ENCODE peak calls at places on chromosomes 7 and 10, in five cellular contexts. I is pancreas, Z is endothelial cell of umbilical vein, D is left lung, A is lower lobe of right lung. K is an unnamed sample.

GRCh38 chr7:6513541-6513940 is 37.7 kb downstream of the GRID2IP start:
- DNase-seq in A (no peak), I (no peak), D (no peak), Z (no peak), K (no peak)

GRCh38 chr10:55410415-55410885 is 609.4 kb upstream of the PCDH15 start:
- DNase-seq in A (no peak), D (no peak), I (no peak), Z (peak; percentile 91), K (no peak)

GRCh38 chr7:121546632-121547340 is 150.7 kb upstream of the FAM3C start:
- DNase-seq in D (no peak), Z (no peak), I (no peak), A (no peak), K (no peak)

GRCh38 chr7:93980744-93981479 is 23.2 kb downstream of the BET1 start:
- DNase-seq in A (no peak), Z (peak; percentile 26), I (no peak), D (no peak), K (no peak)

GRCh38 chr7:45257284-45257683 is 99.7 kb downstream of the RAMP3 start:
- DNase-seq in Z (no peak), A (no peak), D (no peak), I (no peak), K (no peak)

GRCh38 chr7:55538538-55538937 is 33.8 kb downstream of the VOPP1 start:
- DNase-seq in I (no peak), D (no peak), A (no peak), Z (no peak), K (no peak)

GRCh38 chr10:69491611-69492010 is 40.3 kb downstream of the TSPAN15 start:
- DNase-seq in I (no peak), Z (no peak), D (no peak), A (no peak), K (no peak)

GRCh38 chr10:51257511-51258248 is 183.4 kb downstream of the PRKG1 start:
- DNase-seq in D (no peak), Z (no peak), I (no peak), A (no peak), K (no peak)

GRCh38 chr7:90758933-90759562 is 162.9 kb downstream of the CDK14 start:
- DNase-seq in D (no peak), I (no peak), Z (no peak), A (no peak), K (no peak)

GRCh38 chr10:92290076-92290836 is 622 bp downstream of the CPEB3 start:
- DNase-seq in D (peak; percentile 58), Z (peak; percentile 66), I (no peak), A (no peak), K (no peak)

GRCh38 chr10:27742926-27743735 is 2.5 kb downstream of the MKX start:
- DNase-seq in A (peak; percentile 49), I (peak; percentile 44), D (peak; percentile 37), Z (peak; percentile 12), K (no peak)

GRCh38 chr10:36573246-36573645 is 552.2 kb upstream of the ANKRD30A start:
- DNase-seq in I (no peak), D (no peak), Z (peak; percentile 64), A (no peak), K (no peak)

GRCh38 chr7:131111-132094 is 61.0 kb upstream of the FAM20C start:
- DNase-seq in A (peak; percentile 73), I (no peak), D (peak; percentile 51), Z (no peak), K (peak; percentile 51)

GRCh38 chr7:113918946-113919345 is at the start of gene PPP1R3A:
- DNase-seq in Z (no peak), A (no peak), I (no peak), D (no peak), K (no peak)

GRCh38 chr10:29130190-29130673 is 158.6 kb upstream of the LYZL1 start:
- DNase-seq in Z (peak; percentile 31), I (no peak), D (no peak), A (no peak), K (no peak)

GRCh38 chr7:90271753-90272152 is 26.8 kb downstream of the CFAP69 start:
- DNase-seq in Z (no peak), I (no peak), A (no peak), D (no peak), K (no peak)

GRCh38 chr10:103499881-103500280 is 6.4 kb downstream of the NEURL1 start:
- DNase-seq in Z (no peak), D (no peak), A (no peak), I (no peak), K (no peak)

GRCh38 chr10:133114251-133114650 is 26.5 kb downstream of the ADGRA1 start:
- DNase-seq in Z (no peak), I (no peak), D (no peak), A (no peak), K (no peak)

DNA sequence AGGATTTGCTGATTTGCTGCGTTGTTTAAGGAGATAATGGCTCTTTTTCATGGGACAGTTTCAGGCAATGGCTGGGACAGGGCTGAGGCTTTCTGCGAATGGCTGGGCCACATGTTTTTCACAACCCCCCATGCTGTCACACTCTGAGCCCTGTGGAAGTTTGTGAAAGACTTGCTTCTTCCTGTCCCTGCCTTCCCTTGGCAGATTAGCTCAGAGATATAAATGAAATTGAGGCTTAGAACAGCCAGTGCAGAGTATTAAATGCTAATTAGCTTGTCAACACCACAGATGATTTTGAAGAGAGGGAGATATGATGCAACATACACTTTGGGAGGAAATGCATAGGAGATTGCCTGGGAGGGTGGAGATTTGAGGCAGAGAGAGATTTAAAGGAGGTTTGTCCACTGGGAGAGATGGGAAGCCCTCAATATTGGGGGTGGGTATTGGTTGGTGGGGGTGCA is 232.0 kb downstream of the SH2D4B start:
- DNase-seq in I (no peak), Z (no peak), A (no peak), D (no peak), K (no peak)
- H3K27ac ChIP-seq in I (no peak overlapping the region), Z (no peak overlapping the region), A (no peak overlapping the region), D (no peak overlapping the region), K (no peak overlapping the region)

GRCh38 chr10:58661336-58661735 is 148.7 kb downstream of the BICC1 start:
- DNase-seq in A (no peak), D (no peak), Z (no peak), I (no peak), K (no peak)

GRCh38 chr10:58660577-58661255 is 148.0 kb downstream of the BICC1 start:
- DNase-seq in Z (no peak), D (no peak), A (no peak), I (no peak), K (no peak)

GRCh38 chr10:58661902-58662301 is 149.2 kb downstream of the BICC1 start:
- DNase-seq in Z (no peak), D (no peak), A (no peak), I (no peak), K (no peak)

GRCh38 chr10:58665361-58665760 is 152.7 kb downstream of the BICC1 start:
- DNase-seq in D (no peak), Z (no peak), A (no peak), I (no peak), K (no peak)

GRCh38 chr10:58662314-58662713 is 149.6 kb downstream of the BICC1 start:
- DNase-seq in A (no peak), D (no peak), Z (no peak), I (no peak), K (no peak)
- H3K27ac ChIP-seq in A (no peak overlapping the region), D (peak overlapping the region; percentile 9), Z (no peak overlapping the region), I (no peak overlapping the region), K (no peak overlapping the region)

DNA sequence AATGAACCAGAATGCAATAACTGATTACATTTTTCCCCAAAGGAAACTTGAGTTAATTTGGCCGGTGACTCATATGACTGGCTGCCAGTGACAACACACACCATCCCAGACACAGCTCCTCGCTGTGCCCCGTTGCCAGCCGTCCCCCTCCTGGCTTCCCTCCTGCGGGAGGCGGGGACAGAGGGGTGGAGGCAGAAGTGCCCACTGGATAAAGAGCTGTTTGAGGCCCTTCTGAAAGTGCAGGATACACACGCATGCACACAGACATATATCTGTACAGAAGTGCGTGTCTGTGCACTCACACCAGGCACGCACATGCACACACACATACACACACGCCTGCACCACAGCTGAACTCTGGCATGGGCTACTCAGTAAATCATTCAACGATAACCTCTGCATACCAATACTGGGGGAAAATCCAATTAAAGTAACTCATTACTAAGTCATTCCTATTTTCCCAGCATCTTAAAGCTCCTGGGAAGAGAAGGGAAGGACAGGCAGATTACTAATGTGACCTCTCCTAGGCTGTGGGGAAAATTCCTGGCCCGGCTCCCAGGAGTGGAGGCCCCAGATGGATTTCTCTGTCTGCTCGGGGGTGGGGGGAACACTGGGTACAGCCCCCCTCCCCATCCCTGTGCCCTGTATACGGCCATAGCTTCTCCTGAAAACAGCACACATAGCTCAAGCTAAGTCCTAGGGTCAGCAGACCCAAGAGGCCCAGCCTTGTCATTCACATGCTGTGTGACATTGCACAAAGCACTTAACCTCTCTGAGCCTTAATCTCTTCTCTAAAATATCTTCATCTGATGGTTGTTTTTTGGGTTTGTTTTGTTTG is 52.3 kb upstream of the MYL10 start:
- DNase-seq in A (no peak), D (peak; percentile 56), Z (peak; percentile 88), I (peak; percentile 58), K (no peak)
- H3K27ac ChIP-seq in A (no peak overlapping the region), D (no peak overlapping the region), Z (no peak overlapping the region), I (no peak overlapping the region), K (no peak overlapping the region)

DNA sequence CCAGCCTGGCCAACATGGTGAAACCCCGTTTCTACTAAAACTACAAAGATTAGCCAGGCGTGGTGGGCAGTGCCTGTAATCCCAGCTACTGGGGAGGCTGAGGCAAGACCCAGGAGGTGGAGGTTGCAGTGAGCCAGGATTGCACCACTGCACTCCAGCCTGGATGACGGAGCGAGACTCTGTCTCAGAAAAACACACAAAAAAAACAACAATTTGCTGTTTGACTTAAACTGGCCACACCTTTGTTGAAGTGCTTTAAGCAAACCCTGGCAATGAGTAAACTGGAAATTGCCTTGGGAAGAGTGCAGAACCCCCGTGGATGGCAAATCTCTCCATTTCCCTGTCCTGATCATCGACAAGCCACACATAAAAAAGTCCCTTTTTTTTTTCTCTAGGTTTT is 77.0 kb downstream of the NRP1 start:
- DNase-seq in I (no peak), A (no peak), Z (no peak), D (no peak), K (no peak)
- H3K27ac ChIP-seq in I (no peak overlapping the region), A (no peak overlapping the region), Z (no peak overlapping the region), D (no peak overlapping the region), K (no peak overlapping the region)

DNA sequence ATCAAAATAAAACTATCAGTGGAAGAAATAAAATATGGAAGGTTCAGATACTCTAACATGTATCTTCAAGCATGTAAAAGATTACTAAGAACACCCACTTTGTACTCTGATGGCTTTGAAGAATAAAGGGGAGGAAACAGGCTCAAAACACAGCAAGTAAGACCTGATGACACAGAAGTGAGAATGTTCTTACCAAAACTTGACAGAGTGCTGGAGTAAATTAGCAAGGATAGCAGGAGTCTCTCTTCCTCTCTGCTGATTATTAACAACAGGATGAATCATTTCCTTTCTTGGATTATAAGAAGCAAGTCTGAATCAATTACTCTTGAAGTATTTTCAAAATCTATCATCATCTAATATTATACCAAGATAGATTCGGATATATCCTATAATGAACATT is 47.5 kb downstream of the GLI3 start:
- DNase-seq in A (no peak), I (no peak), Z (peak; percentile 55), D (no peak), K (no peak)
- H3K27ac ChIP-seq in A (no peak overlapping the region), I (no peak overlapping the region), Z (no peak overlapping the region), D (no peak overlapping the region), K (no peak overlapping the region)

K was measured in Peyer's patch.